ENCODE peak calls at places on chromosomes 11 and 22, in four cellular contexts. W, M, Q and U are unnamed samples.

GRCh38 chr11:95345243-95345642 is 114.2 kb upstream of the SESN3 start:
- DNase-seq in W (no peak), M (no peak), Q (no peak), U (no peak)

GRCh38 chr11:72216638-72217037 is at the start of gene FOLR2:
- DNase-seq in W (no peak), M (no peak), Q (no peak), U (no peak)

GRCh38 chr11:107859459-107860239 is 1.1 kb upstream of the SLC35F2 start:
- DNase-seq in W (peak), M (peak), Q (peak), U (peak)

GRCh38 chr11:40241524-40242037 is 1217.9 kb downstream of the LRRC4C start:
- DNase-seq in W (no peak), M (no peak), Q (no peak), U (no peak)

GRCh38 chr11:94793822-94794221 is 25.7 kb downstream of the AMOTL1 start:
- DNase-seq in W (no peak), M (no peak), Q (no peak), U (no peak)

GRCh38 chr22:42986115-42986514 is 28.8 kb downstream of the PACSIN2 start:
- DNase-seq in W (no peak), M (no peak), Q (no peak), U (no peak)

GRCh38 chr11:132334769-132335280 is 964.4 kb downstream of the NTM start:
- DNase-seq in W (no peak), M (no peak), Q (no peak), U (no peak)

GRCh38 chr11:120257346-120257745 is 17.4 kb downstream of the POU2F3 start:
- DNase-seq in W (no peak), M (no peak), Q (no peak), U (no peak)

GRCh38 chr11:1872267-1872985 is 19.3 kb downstream of the PRR33 start:
- DNase-seq in W (no peak), M (no peak), Q (no peak), U (no peak)

GRCh38 chr22:39808087-39808486 is 85.5 kb downstream of the ENTHD1 start:
- DNase-seq in W (peak), M (peak), Q (no peak), U (no peak)

GRCh38 chr11:69526453-69526810 is 45.0 kb downstream of the LINC01488 start:
- DNase-seq in W (no peak), M (no peak), Q (peak), U (no peak)

GRCh38 chr11:85718991-85719807 is 33.2 kb upstream of the CCDC89 start:
- DNase-seq in W (peak), M (peak), Q (peak), U (no peak)

GRCh38 chr11:85947431-85948272 is 92.5 kb downstream of the CCDC83 start:
- DNase-seq in W (no peak), M (no peak), Q (peak), U (no peak)

GRCh38 chr11:130913268-130913667 is 3.0 kb downstream of the SNX19 start:
- DNase-seq in W (no peak), M (no peak), Q (no peak), U (no peak)

GRCh38 chr22:48827228-48827810 is 1000.4 kb downstream of the BRD1 start:
- DNase-seq in W (no peak), M (no peak), Q (no peak), U (no peak)

GRCh38 chr11:9664276-9665171 is 647 bp downstream of the SWAP70 start:
- DNase-seq in W (peak), M (peak), Q (peak), U (peak)

GRCh38 chr11:72015511-72016061 is 16.9 kb downstream of the IL18BP start:
- DNase-seq in W (peak), M (peak), Q (no peak), U (peak)

GRCh38 chr11:123573291-123573690 is 81.1 kb downstream of the SCN3B start:
- DNase-seq in W (no peak), M (no peak), Q (no peak), U (no peak)

GRCh38 chr11:116611998-116612620 is 160.7 kb downstream of the BUD13 start:
- DNase-seq in W (no peak), M (no peak), Q (no peak), U (no peak)

GRCh38 chr22:23302171-23303002 is 122.1 kb downstream of the BCR start:
- DNase-seq in W (no peak), M (no peak), Q (peak), U (no peak)

GRCh38 chr11:23727821-23728220 is 769.0 kb upstream of the LUZP2 start:
- DNase-seq in W (no peak), M (no peak), Q (no peak), U (no peak)

GRCh38 chr22:49202226-49202625 is 625.4 kb downstream of the BRD1 start:
- DNase-seq in W (no peak), M (peak), Q (peak), U (no peak)

GRCh38 chr11:83827940-83828554 is 541.9 kb upstream of the CCDC90B start:
- DNase-seq in W (peak), M (no peak), Q (no peak), U (no peak)

GRCh38 chr11:113553905-113554304 is 78.7 kb upstream of the DRD2 start:
- DNase-seq in W (peak), M (peak), Q (no peak), U (peak)
- TF ChIP-seq CTCF in W (peak), M (peak), Q (no peak), U (no peak)

GRCh38 chr11:61505640-61506155 is 2.9 kb upstream of the LRRC10B start:
- DNase-seq in W (no peak), M (no peak), Q (no peak), U (no peak)

GRCh38 chr11:61509058-61510029 is 795 bp downstream of the LRRC10B start:
- DNase-seq in W (peak), M (peak), Q (peak), U (peak)

GRCh38 chr11:61507012-61507768 is 1.4 kb upstream of the LRRC10B start:
- DNase-seq in W (no peak), M (no peak), Q (no peak), U (no peak)

GRCh38 chr11:61510178-61510979 is 1.8 kb downstream of the LRRC10B start:
- DNase-seq in W (no peak), M (no peak), Q (no peak), U (no peak)

GRCh38 chr11:61507962-61508824 is at the start of gene LRRC10B:
- DNase-seq in W (peak), M (peak), Q (no peak), U (peak)
- TF ChIP-seq CTCF in W (peak), M (no peak), Q (no peak), U (no peak)

GRCh38 chr11:101576536-101576935 is 7.3 kb downstream of the TRPC6 start:
- DNase-seq in W (no peak), M (no peak), Q (no peak), U (no peak)
- TF ChIP-seq CTCF in W (no peak), M (no peak), Q (no peak), U (no peak)

GRCh38 chr22:25403752-25404471 is 160.6 kb upstream of the GRK3 start:
- DNase-seq in W (peak), M (no peak), Q (no peak), U (no peak)
- TF ChIP-seq CTCF in W (no peak), M (no peak), Q (no peak), U (no peak)

GRCh38 chr22:45638834-45639746 is 32.5 kb upstream of the ATXN10 start:
- DNase-seq in W (peak), M (no peak), Q (no peak), U (no peak)
- TF ChIP-seq CTCF in W (no peak), M (no peak), Q (no peak), U (no peak)

GRCh38 chr11:63888170-63889086 is 28.5 kb downstream of the RCOR2 start:
- DNase-seq in W (peak), M (peak), Q (peak), U (peak)
- TF ChIP-seq CTCF in W (no peak), M (no peak), Q (no peak), U (no peak)

DNA sequence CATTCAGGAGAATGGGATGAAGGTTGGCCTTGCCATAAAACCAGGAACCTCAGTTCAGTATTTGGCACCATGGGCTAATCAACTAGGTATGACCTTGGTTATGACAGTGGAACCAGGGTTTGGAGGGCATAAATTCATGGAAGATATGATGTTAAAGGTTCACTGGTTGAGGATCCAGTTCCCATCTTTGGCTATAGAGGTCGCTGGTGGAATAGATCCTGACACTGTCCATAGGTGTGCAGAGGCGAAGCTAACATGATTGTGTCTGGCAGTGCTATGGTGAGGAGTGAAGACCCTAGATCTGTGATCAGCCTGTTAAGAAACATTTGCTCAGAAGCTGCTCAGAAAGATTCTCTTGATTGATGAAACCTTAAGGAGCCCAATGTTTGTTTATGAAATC is 5.7 kb downstream of the NF2 start:
- DNase-seq in W (peak), M (no peak), Q (no peak), U (peak)
- TF ChIP-seq CTCF in W (peak), M (peak), Q (no peak), U (peak)

GRCh38 chr11:13160745-13161144 is 116.8 kb upstream of the BMAL1 start:
- DNase-seq in W (no peak), M (no peak), Q (no peak), U (no peak)
- TF ChIP-seq CTCF in W (no peak), M (no peak), Q (no peak), U (no peak)